ENCODE peak calls at places on chromosome 10, in six cellular contexts. E is cardiac muscle cell, M is T-helper 9 cell, O is GM13977, D is neural progenitor cell, V is fibroblast of mammary gland. L is an unnamed sample.

GRCh38 chr10:82736305-82736704 is 861.3 kb downstream of the NRG3 start:
- DNase-seq in M (no peak), E (no peak), D (no peak), V (no peak), O (no peak), L (no peak)

GRCh38 chr10:29590598-29591415 is 44.0 kb downstream of the SVIL start:
- DNase-seq in D (peak), V (peak), E (peak), M (no peak), O (peak), L (peak)

GRCh38 chr10:78046711-78047269 is 13.1 kb downstream of the RPS24 start:
- DNase-seq in V (no peak), D (no peak), M (no peak), O (no peak), E (no peak), L (no peak)

GRCh38 chr10:132981746-132982145 is 39.4 kb upstream of the CFAP46 start:
- DNase-seq in M (no peak), O (no peak), V (no peak), E (no peak), D (no peak), L (no peak)

GRCh38 chr10:29806350-29806788 is 171.6 kb upstream of the SVIL start:
- DNase-seq in O (no peak), V (peak), E (no peak), M (no peak), D (no peak), L (no peak)

GRCh38 chr10:28302012-28302667 is 724 bp downstream of the MPP7 start:
- DNase-seq in E (peak), D (peak), V (no peak), O (no peak), M (no peak), L (no peak)

GRCh38 chr10:14124951-14125350 is 205.8 kb downstream of the FRMD4A start:
- DNase-seq in D (no peak), E (no peak), O (no peak), M (no peak), V (peak), L (no peak)

GRCh38 chr10:125026036-125026931 is 84.4 kb downstream of the ZRANB1 start:
- DNase-seq in E (no peak), M (no peak), O (no peak), D (no peak), V (no peak), L (no peak)

GRCh38 chr10:127537924-127538323 is 11.2 kb upstream of the NPS start:
- DNase-seq in O (no peak), M (no peak), D (no peak), V (no peak), E (no peak), L (no peak)

GRCh38 chr10:132712698-132713232 is 73.2 kb downstream of the NKX6-2 start:
- DNase-seq in O (no peak), D (no peak), E (no peak), M (no peak), V (no peak), L (no peak)

GRCh38 chr10:103184615-103185014 is 8.5 kb downstream of the NT5C2 start:
- DNase-seq in V (no peak), M (no peak), E (peak), O (no peak), D (no peak), L (no peak)

GRCh38 chr10:119006451-119007210 is 22.9 kb upstream of the NANOS1 start:
- DNase-seq in M (no peak), E (peak), V (peak), D (no peak), O (no peak), L (no peak)

GRCh38 chr10:45238896-45239295 is 76.5 kb downstream of the OR13A1 start:
- DNase-seq in V (no peak), O (no peak), M (no peak), E (no peak), D (no peak), L (no peak)

GRCh38 chr10:6840766-6841165 is 260.7 kb upstream of the PRKCQ start:
- DNase-seq in D (no peak), M (no peak), O (no peak), V (peak), E (peak), L (no peak)

GRCh38 chr10:61942997-61943457 is 41.5 kb downstream of the ARID5B start:
- DNase-seq in E (peak), M (no peak), V (peak), O (no peak), D (no peak), L (peak)

GRCh38 chr10:44466236-44466635 is 81.3 kb upstream of the CXCL12 start:
- DNase-seq in D (no peak), O (no peak), V (no peak), E (peak), M (no peak), L (no peak)

GRCh38 chr10:100109670-100110069 is 28.0 kb upstream of the CPN1 start:
- DNase-seq in V (no peak), M (no peak), O (no peak), D (no peak), E (no peak), L (peak)